ENCODE peak calls at places on chromosomes 1 and 21, in six cellular contexts. One of them, this sample, is unnamed.
A peak's percentile ranks its signal among the peaks of the same experiment; 100 is the strongest.

GRCh38 chr1:53306168-53306567 is 21.7 kb downstream of the LRP8 start:
- DNase-seq in NCI-H1105: no peak
- DNase-seq in substantia nigra: no peak
- DNase-seq in omental fat pad: no peak
- DNase-seq in AG08396: no peak
- DNase-seq in HEK293T: no peak
- DNase-seq in this sample: peak; percentile 44

GRCh38 chr21:38293765-38294164 is 37.0 kb downstream of the KCNJ15 start:
- DNase-seq in NCI-H1105: no peak
- DNase-seq in substantia nigra: no peak
- DNase-seq in omental fat pad: no peak
- DNase-seq in AG08396: no peak
- DNase-seq in HEK293T: no peak
- DNase-seq in this sample: no peak

GRCh38 chr1:176515310-176515709 is 52.3 kb downstream of the PAPPA2 start:
- DNase-seq in NCI-H1105: peak; percentile 6
- DNase-seq in substantia nigra: no peak
- DNase-seq in omental fat pad: no peak
- DNase-seq in AG08396: no peak
- DNase-seq in HEK293T: no peak
- DNase-seq in this sample: no peak

GRCh38 chr1:181134543-181135461 is 46.3 kb downstream of the IER5 start:
- DNase-seq in NCI-H1105: peak; percentile 29
- DNase-seq in substantia nigra: no peak
- DNase-seq in omental fat pad: no peak
- DNase-seq in AG08396: peak; percentile 65
- DNase-seq in HEK293T: no peak
- DNase-seq in this sample: no peak

GRCh38 chr1:155273134-155273982 is at the start of gene CLK2:
- DNase-seq in NCI-H1105: peak; percentile 98
- DNase-seq in substantia nigra: peak; percentile 97
- DNase-seq in omental fat pad: peak; percentile 82
- DNase-seq in AG08396: peak; percentile 97
- DNase-seq in HEK293T: peak; percentile 97
- DNase-seq in this sample: peak; percentile 92

GRCh38 chr1:169484107-169484506 is 1.6 kb downstream of the SLC19A2 start:
- DNase-seq in NCI-H1105: peak; percentile 35
- DNase-seq in substantia nigra: no peak
- DNase-seq in omental fat pad: no peak
- DNase-seq in AG08396: no peak
- DNase-seq in HEK293T: no peak
- DNase-seq in this sample: no peak

GRCh38 chr1:234583755-234584430 is 26.1 kb downstream of the IRF2BP2 start:
- DNase-seq in NCI-H1105: no peak
- DNase-seq in substantia nigra: no peak
- DNase-seq in omental fat pad: no peak
- DNase-seq in AG08396: no peak
- DNase-seq in HEK293T: no peak
- DNase-seq in this sample: no peak

GRCh38 chr1:17875882-17876280 is 120.7 kb downstream of the ACTL8 start:
- DNase-seq in NCI-H1105: no peak
- DNase-seq in substantia nigra: no peak
- DNase-seq in omental fat pad: no peak
- DNase-seq in AG08396: peak; percentile 24
- DNase-seq in HEK293T: no peak
- DNase-seq in this sample: no peak

GRCh38 chr1:229024528-229025119 is 246.3 kb upstream of the RAB4A start:
- DNase-seq in NCI-H1105: no peak
- DNase-seq in substantia nigra: no peak
- DNase-seq in omental fat pad: peak; percentile 78
- DNase-seq in AG08396: peak; percentile 84
- DNase-seq in HEK293T: no peak
- DNase-seq in this sample: no peak

GRCh38 chr1:85200367-85200869 is 398 bp downstream of the SYDE2 start:
- DNase-seq in NCI-H1105: peak; percentile 39
- DNase-seq in substantia nigra: no peak
- DNase-seq in omental fat pad: no peak
- DNase-seq in AG08396: no peak
- DNase-seq in HEK293T: peak; percentile 63
- DNase-seq in this sample: no peak